ENCODE peak calls at places on chromosomes 1 and 21, in seven cellular contexts. U is foreskin melanocyte; Q is hepatocyte; S is Caco-2; I is EL; M is DND-41; R is stimulated activated naive CD4-positive, alpha-beta T cell. F is an unnamed sample.

GRCh38 chr1:39692152-39693064 is 1.2 kb upstream of the HPCAL4 start:
- DNase-seq in U (no peak), Q (no peak), S (no peak), I (no peak), M (no peak), R (peak), F (no peak)

GRCh38 chr21:42499430-42500106 is 3.5 kb upstream of the RSPH1 start:
- DNase-seq in U (no peak), Q (no peak), S (no peak), I (no peak), M (no peak), R (no peak), F (no peak)

GRCh38 chr1:210448293-210448892 is 119.7 kb downstream of the HHAT start:
- DNase-seq in U (peak), Q (peak), S (peak), I (peak), M (peak), R (peak), F (no peak)

GRCh38 chr1:155171836-155172731 is 1.0 kb downstream of the KRTCAP2 start:
- DNase-seq in U (no peak), Q (no peak), S (no peak), I (no peak), M (peak), R (no peak), F (no peak)

GRCh38 chr1:107750364-107750959 is 214.5 kb downstream of the VAV3 start:
- DNase-seq in U (peak), Q (peak), S (peak), I (peak), M (peak), R (no peak), F (peak)

GRCh38 chr1:206895320-206895719 is 1.9 kb upstream of the IL24 start:
- DNase-seq in U (no peak), Q (no peak), S (no peak), I (no peak), M (no peak), R (no peak), F (no peak)

GRCh38 chr21:37675202-37675801 is 241.0 kb downstream of the KCNJ6 start:
- DNase-seq in U (peak), Q (peak), S (no peak), I (peak), M (peak), R (peak), F (peak)

GRCh38 chr1:184574588-184574987 is 180.1 kb downstream of the EDEM3 start:
- DNase-seq in U (no peak), Q (no peak), S (no peak), I (no peak), M (no peak), R (no peak), F (no peak)

GRCh38 chr1:232369451-232369850 is 260.5 kb downstream of the SIPA1L2 start:
- DNase-seq in U (no peak), Q (no peak), S (no peak), I (no peak), M (no peak), R (no peak), F (no peak)

GRCh38 chr1:33410091-33410701 is 20.7 kb downstream of the PHC2 start:
- DNase-seq in U (peak), Q (no peak), S (no peak), I (peak), M (no peak), R (no peak), F (no peak)

GRCh38 chr1:191065771-191066170 is 588.1 kb upstream of the BRINP3 start:
- DNase-seq in U (no peak), Q (no peak), S (no peak), I (no peak), M (no peak), R (no peak), F (no peak)

GRCh38 chr1:65395887-65396612 is 24.4 kb upstream of the LEPR start:
- DNase-seq in U (no peak), Q (no peak), S (no peak), I (peak), M (no peak), R (no peak), F (no peak)

GRCh38 chr1:95086949-95087533 is 14.3 kb upstream of the ALG14 start:
- DNase-seq in U (peak), Q (peak), S (peak), I (peak), M (no peak), R (no peak), F (peak)

GRCh38 chr1:89703469-89703868 is 70.5 kb downstream of the LRRC8C start:
- DNase-seq in U (no peak), Q (no peak), S (no peak), I (no peak), M (no peak), R (no peak), F (no peak)

GRCh38 chr1:110472546-110472945 is 21.6 kb downstream of the PROK1 start:
- DNase-seq in U (no peak), Q (no peak), S (no peak), I (no peak), M (no peak), R (no peak), F (no peak)

GRCh38 chr1:171174895-171175294 is 10.2 kb upstream of the FMO2 start:
- DNase-seq in U (no peak), Q (no peak), S (no peak), I (no peak), M (no peak), R (no peak), F (no peak)

GRCh38 chr1:18922319-18922726 is 20.0 kb upstream of the ALDH4A1 start:
- DNase-seq in U (peak), Q (peak), S (peak), I (peak), M (no peak), R (no peak), F (peak)

GRCh38 chr21:44926364-44927101 is 5.8 kb upstream of the ITGB2 start:
- DNase-seq in U (no peak), Q (no peak), S (no peak), I (no peak), M (peak), R (peak), F (no peak)

GRCh38 chr1:107195476-107195875 is 54.6 kb downstream of the NTNG1 start:
- DNase-seq in U (no peak), Q (no peak), S (peak), I (no peak), M (no peak), R (no peak), F (no peak)

GRCh38 chr21:37072239-37072987 is 458 bp downstream of the PIGP start:
- DNase-seq in U (peak), Q (peak), S (peak), I (peak), M (no peak), R (peak), F (peak)

GRCh38 chr1:235567812-235568444 is 63.7 kb upstream of the B3GALNT2 start:
- DNase-seq in U (no peak), Q (no peak), S (no peak), I (no peak), M (peak), R (no peak), F (no peak)

GRCh38 chr1:110605901-110606783 is at the start of gene KCNA2:
- DNase-seq in U (no peak), Q (peak), S (peak), I (peak), M (no peak), R (peak), F (no peak)

GRCh38 chr1:188433428-188433827 is 1604.7 kb downstream of the PLA2G4A start:
- DNase-seq in U (no peak), Q (no peak), S (no peak), I (peak), M (no peak), R (no peak), F (no peak)

GRCh38 chr1:200207711-200208126 is 180.2 kb downstream of the NR5A2 start:
- DNase-seq in U (no peak), Q (no peak), S (no peak), I (peak), M (no peak), R (no peak), F (no peak)

GRCh38 chr1:38486115-38486514 is 373.5 kb downstream of the RRAGC start:
- DNase-seq in U (no peak), Q (no peak), S (no peak), I (no peak), M (no peak), R (no peak), F (no peak)

GRCh38 chr21:45853703-45854342 is 127.7 kb upstream of the COL6A1 start:
- DNase-seq in U (no peak), Q (no peak), S (no peak), I (no peak), M (no peak), R (no peak), F (no peak)

GRCh38 chr1:178501705-178502329 is 5.1 kb upstream of the CLEC20A start:
- DNase-seq in U (peak), Q (peak), S (peak), I (peak), M (peak), R (peak), F (peak)

GRCh38 chr1:29639741-29640427 is 403.6 kb downstream of the PTPRU start:
- DNase-seq in U (no peak), Q (no peak), S (no peak), I (peak), M (no peak), R (no peak), F (no peak)

GRCh38 chr1:2233997-2234761 is 6.1 kb downstream of the SKI start:
- DNase-seq in U (peak), Q (peak), S (peak), I (peak), M (no peak), R (peak), F (peak)

GRCh38 chr1:157230500-157230899 is 92.3 kb upstream of the ETV3 start:
- DNase-seq in U (no peak), Q (no peak), S (no peak), I (no peak), M (no peak), R (no peak), F (no peak)

GRCh38 chr1:169588785-169589485 is 2.7 kb upstream of the F5 start:
- DNase-seq in U (no peak), Q (no peak), S (no peak), I (no peak), M (no peak), R (no peak), F (no peak)

F was measured in HuH-7.5.